ENCODE peak calls at places on chromosomes 11 and 22, in four cellular contexts. P is naive thymus-derived CD4-positive, alpha-beta T cell; S is effector memory CD4-positive, alpha-beta T cell; J is SK-N-MC. H is an unnamed sample.

GRCh38 chr11:2426826-2427521 is 17.3 kb downstream of the TRPM5 start:
- DNase-seq in P (no peak), S (no peak), J (no peak), H (peak; percentile 29)

GRCh38 chr11:134905513-134905912 is 493.5 kb upstream of the B3GAT1 start:
- DNase-seq in P (no peak), S (no peak), J (no peak), H (peak; percentile 85)

GRCh38 chr11:445765-446588 is 4.1 kb upstream of the PTDSS2 start:
- DNase-seq in P (no peak), S (no peak), J (no peak), H (peak; percentile 57)

GRCh38 chr11:44274404-44274803 is 35.5 kb downstream of the ALX4 start:
- DNase-seq in P (no peak), S (no peak), J (no peak), H (no peak)

GRCh38 chr22:18067121-18067520 is 10.7 kb upstream of the PEX26 start:
- DNase-seq in P (no peak), S (no peak), J (no peak), H (no peak)

GRCh38 chr22:44389926-44390925 is 77.5 kb upstream of the SHISAL1 start:
- DNase-seq in P (no peak), S (no peak), J (no peak), H (no peak)

GRCh38 chr11:97557399-97557798 is 1167.6 kb downstream of the JRKL start:
- DNase-seq in P (no peak), S (no peak), J (no peak), H (no peak)

GRCh38 chr11:33552756-33553155 is 147.9 kb downstream of the C11orf91 start:
- DNase-seq in P (no peak), S (no peak), J (no peak), H (no peak)

GRCh38 chr22:31144223-31144622 is 3.9 kb upstream of the PLA2G3 start:
- DNase-seq in P (no peak), S (no peak), J (no peak), H (no peak)

GRCh38 chr11:95711162-95711944 is 78.2 kb downstream of the FAM76B start:
- DNase-seq in P (no peak), S (no peak), J (no peak), H (no peak)

GRCh38 chr11:76025068-76025467 is 181.2 kb downstream of the WNT11 start:
- DNase-seq in P (no peak), S (no peak), J (no peak), H (no peak)

GRCh38 chr11:111730871-111731591 is 35.2 kb downstream of the PPP2R1B start:
- DNase-seq in P (no peak), S (no peak), J (no peak), H (peak; percentile 78)

GRCh38 chr11:18594999-18595749 is 4.4 kb upstream of the MISFA start:
- DNase-seq in P (no peak), S (no peak), J (no peak), H (no peak)

GRCh38 chr11:122706261-122706660 is 50.7 kb downstream of the UBASH3B start:
- DNase-seq in P (no peak), S (no peak), J (no peak), H (no peak)

GRCh38 chr11:97740783-97741151 is 1280.0 kb upstream of the CNTN5 start:
- DNase-seq in P (no peak), S (no peak), J (no peak), H (no peak)

GRCh38 chr11:72317982-72318381 is 74.0 kb upstream of the PHOX2A start:
- DNase-seq in P (no peak), S (no peak), J (no peak), H (no peak)
- H3K27ac ChIP-seq in P (no peak overlapping the region), S (no peak overlapping the region), J (no peak overlapping the region), H (no peak overlapping the region)

GRCh38 chr11:8789864-8790263 is 107.3 kb downstream of the RPL27A start:
- DNase-seq in P (no peak), S (no peak), J (no peak), H (no peak)

GRCh38 chr11:8790964-8791363 is 108.4 kb downstream of the RPL27A start:
- DNase-seq in P (no peak), S (no peak), J (no peak), H (no peak)

GRCh38 chr11:8786933-8787332 is 104.3 kb downstream of the RPL27A start:
- DNase-seq in P (no peak), S (no peak), J (no peak), H (no peak)

GRCh38 chr11:8787372-8787771 is 104.8 kb downstream of the RPL27A start:
- DNase-seq in P (no peak), S (no peak), J (no peak), H (no peak)

DNA sequence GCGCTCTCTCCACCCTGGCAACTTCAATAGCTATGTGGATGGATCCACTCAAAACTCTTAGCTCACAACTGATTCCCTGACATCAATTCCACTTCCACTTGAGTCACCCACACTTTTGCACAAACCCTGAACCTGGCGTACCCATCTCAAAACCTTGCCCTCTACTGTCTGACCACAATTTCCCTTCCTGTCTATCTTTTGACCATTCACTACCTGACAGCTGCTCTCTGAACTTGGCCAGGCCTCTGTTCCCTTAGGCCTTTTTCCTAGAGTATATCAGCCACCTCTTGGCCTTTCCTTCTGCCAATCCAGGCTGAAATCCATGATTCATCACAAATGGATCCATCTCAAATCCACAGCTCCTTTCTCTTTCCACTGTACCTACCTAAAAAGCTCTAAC is 106.0 kb downstream of the RPL27A start:
- DNase-seq in P (no peak), S (no peak), J (no peak), H (no peak)
- H3K27ac ChIP-seq in P (no peak overlapping the region), S (no peak overlapping the region), J (no peak overlapping the region), H (no peak overlapping the region)

GRCh38 chr11:81255905-81256304 is 1477.8 kb downstream of the FAM181B start:
- DNase-seq in P (no peak), S (no peak), J (no peak), H (no peak)
- H3K27ac ChIP-seq in P (no peak overlapping the region), S (no peak overlapping the region), J (no peak overlapping the region), H (no peak overlapping the region)

GRCh38 chr11:128550967-128551522 is 36.3 kb downstream of the ETS1 start:
- DNase-seq in P (no peak), S (no peak), J (no peak), H (no peak)

GRCh38 chr11:128552783-128553661 is 34.3 kb downstream of the ETS1 start:
- DNase-seq in P (no peak), S (no peak), J (no peak), H (peak; percentile 35)

GRCh38 chr11:128555606-128556005 is 31.8 kb downstream of the ETS1 start:
- DNase-seq in P (no peak), S (no peak), J (no peak), H (no peak)

GRCh38 chr11:128551641-128552335 is 35.6 kb downstream of the ETS1 start:
- DNase-seq in P (no peak), S (no peak), J (no peak), H (no peak)

DNA sequence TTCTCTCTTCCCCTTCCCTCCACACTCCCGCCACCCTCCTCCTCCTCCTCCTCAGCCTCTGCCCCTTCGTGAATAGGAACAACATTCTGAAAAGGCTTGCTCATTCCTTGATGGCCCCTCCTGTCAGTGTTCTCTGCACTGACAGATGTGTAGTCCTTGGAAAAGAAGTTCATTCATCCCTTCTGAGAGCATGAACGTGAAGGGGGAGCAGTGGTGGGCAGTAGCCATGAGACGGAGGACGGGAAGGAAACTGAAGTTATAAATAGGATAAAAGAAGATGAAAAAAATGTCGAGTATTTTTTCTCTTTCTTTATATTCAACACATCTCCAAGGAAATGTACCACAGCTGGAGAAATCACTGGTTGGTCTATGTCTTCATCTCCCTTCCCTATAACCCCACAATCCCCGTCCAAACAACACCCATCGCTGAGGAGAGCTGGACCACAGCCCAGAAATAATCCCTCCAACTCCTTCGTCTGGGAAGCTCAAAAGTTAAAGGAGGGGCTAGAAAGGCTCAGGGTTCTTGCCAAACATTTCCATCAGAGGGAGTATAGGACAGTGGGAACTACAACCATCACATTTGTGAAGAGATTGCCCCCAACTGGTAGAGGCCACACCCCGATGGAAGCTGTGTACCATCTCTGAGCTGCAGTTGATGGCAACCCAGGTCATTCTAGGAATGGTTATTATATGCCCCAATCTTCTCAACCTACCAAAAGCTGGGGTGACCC is 33.5 kb downstream of the ETS1 start:
- DNase-seq in P (no peak), S (no peak), J (no peak), H (no peak)
- H3K27ac ChIP-seq in P (no peak overlapping the region), S (no peak overlapping the region), J (no peak overlapping the region), H (peak overlapping the region; percentile 21)

GRCh38 chr11:88508808-88509581 is 171.5 kb upstream of the CTSC start:
- DNase-seq in P (no peak), S (no peak), J (no peak), H (peak; percentile 39)
- H3K27ac ChIP-seq in P (no peak overlapping the region), S (no peak overlapping the region), J (no peak overlapping the region), H (no peak overlapping the region)

GRCh38 chr22:36977401-36977861 is 41.8 kb downstream of the TST start:
- DNase-seq in P (peak; percentile 79), S (peak; percentile 49), J (no peak), H (peak; percentile 51)
- H3K27ac ChIP-seq in P (peak overlapping the region; percentile 77), S (peak overlapping the region; percentile 60), J (no peak overlapping the region), H (no peak overlapping the region)

DNA sequence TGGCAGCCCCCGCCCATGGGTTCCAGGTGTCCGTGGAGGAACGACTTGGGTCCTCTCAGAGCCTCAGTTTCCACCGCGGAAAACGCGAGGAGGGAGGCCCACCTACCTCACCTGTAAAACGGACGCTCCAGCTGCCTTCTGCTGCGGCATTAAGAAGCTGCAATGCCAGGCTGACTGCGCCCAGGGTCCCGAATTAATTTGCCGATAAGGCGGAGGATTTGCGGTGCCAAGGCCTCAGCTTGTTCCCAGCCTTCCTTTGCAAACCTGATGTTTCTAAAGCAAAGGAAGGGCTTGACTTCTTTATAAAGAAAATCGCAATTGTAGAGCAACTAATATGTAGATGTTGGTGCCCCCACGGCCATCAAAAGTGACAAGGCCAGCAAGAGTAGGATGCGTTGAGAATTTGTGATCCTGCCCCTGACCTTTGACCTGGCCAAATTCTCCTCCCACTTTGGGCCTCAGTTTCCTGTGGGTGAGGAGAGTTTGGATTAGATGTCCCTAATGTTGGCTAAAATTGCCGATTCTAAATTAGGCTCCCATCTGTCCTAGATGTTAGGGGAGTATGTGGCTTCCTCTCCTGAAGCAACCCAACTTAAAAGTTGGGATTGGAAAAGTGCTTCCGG is 849 bp upstream of the TCF20 start:
- DNase-seq in P (no peak), S (no peak), J (no peak), H (no peak)
- H3K27ac ChIP-seq in P (peak overlapping the region; percentile 65), S (no peak overlapping the region), J (no peak overlapping the region), H (no peak overlapping the region)

GRCh38 chr22:19110064-19110458 is 12.2 kb downstream of the DGCR2 start:
- DNase-seq in P (no peak), S (no peak), J (no peak), H (no peak)

GRCh38 chr22:19109198-19110063 is 12.8 kb downstream of the DGCR2 start:
- DNase-seq in P (peak; percentile 83), S (peak; percentile 36), J (no peak), H (no peak)

GRCh38 chr22:19113429-19113828 is 8.8 kb downstream of the DGCR2 start:
- DNase-seq in P (no peak), S (no peak), J (no peak), H (no peak)

GRCh38 chr22:19111140-19111539 is 11.1 kb downstream of the DGCR2 start:
- DNase-seq in P (no peak), S (no peak), J (no peak), H (no peak)

DNA sequence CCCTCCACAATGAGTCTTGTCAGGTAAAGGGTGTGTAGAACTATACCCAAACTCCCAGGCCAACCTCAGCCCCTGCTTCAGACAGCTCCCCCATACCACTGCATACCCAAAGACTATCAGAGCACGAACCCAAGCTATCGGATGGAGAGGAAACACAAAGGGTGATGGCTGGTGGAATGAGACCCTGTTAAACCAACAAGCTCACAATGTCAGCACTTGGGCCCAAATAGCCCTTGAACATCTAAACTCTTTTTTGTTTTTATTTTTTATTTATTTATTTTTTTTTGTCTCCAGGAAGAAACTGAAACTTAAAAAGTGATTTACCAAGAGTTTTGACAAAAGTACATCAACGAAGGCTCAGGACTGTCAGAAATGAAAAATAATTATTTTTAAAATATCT is 10.6 kb downstream of the DGCR2 start:
- DNase-seq in P (no peak), S (no peak), J (no peak), H (no peak)
- H3K27ac ChIP-seq in P (peak overlapping the region; percentile 79), S (no peak overlapping the region), J (no peak overlapping the region), H (no peak overlapping the region)